ENCODE peak calls at places on chromosome 1, in six cellular contexts. S is foreskin fibroblast; Y is CD4-positive, alpha-beta T cell; G is body of pancreas; V is astrocyte of the spinal cord; N is endothelial cell. M is an unnamed sample.

GRCh38 chr1:193121616-193122593 is at the start of gene CDC73:
- DNase-seq in S (peak; percentile 96), Y (peak; percentile 99), G (peak; percentile 97), V (peak; percentile 97), N (peak; percentile 100), M (peak; percentile 93)

GRCh38 chr1:212700597-212700891 is 904 bp upstream of the BATF3 start:
- DNase-seq in S (no peak), Y (no peak), G (no peak), V (no peak), N (no peak), M (no peak)

GRCh38 chr1:245512980-245513578 is 358.3 kb downstream of the KIF26B start:
- DNase-seq in S (no peak), Y (no peak), G (no peak), V (no peak), N (no peak), M (no peak)

GRCh38 chr1:203325418-203326091 is 20.2 kb downstream of the BTG2 start:
- DNase-seq in S (no peak), Y (no peak), G (peak; percentile 78), V (peak; percentile 19), N (no peak), M (no peak)

GRCh38 chr1:229231754-229232119 is 39.2 kb upstream of the RAB4A start:
- DNase-seq in S (no peak), Y (no peak), G (no peak), V (no peak), N (no peak), M (no peak)

GRCh38 chr1:41382531-41383090 is 21.4 kb downstream of the FOXO6 start:
- DNase-seq in S (peak; percentile 33), Y (no peak), G (peak; percentile 47), V (no peak), N (no peak), M (no peak)

GRCh38 chr1:7991504-7992440 is 30.3 kb downstream of the PARK7 start:
- DNase-seq in S (peak; percentile 37), Y (no peak), G (no peak), V (no peak), N (no peak), M (no peak)

GRCh38 chr1:96306809-96307208 is 414.8 kb upstream of the PTBP2 start:
- DNase-seq in S (peak; percentile 48), Y (no peak), G (no peak), V (peak; percentile 45), N (no peak), M (no peak)

GRCh38 chr1:56094168-56094567 is 485.2 kb downstream of the PLPP3 start:
- DNase-seq in S (peak; percentile 68), Y (no peak), G (no peak), V (no peak), N (no peak), M (peak; percentile 60)

GRCh38 chr1:209569445-209570207 is 13.9 kb upstream of the CAMK1G start:
- DNase-seq in S (peak; percentile 63), Y (peak; percentile 66), G (peak; percentile 92), V (peak; percentile 81), N (peak; percentile 76), M (peak; percentile 32)

GRCh38 chr1:49106438-49106837 is 329.7 kb upstream of the BEND5 start:
- DNase-seq in S (no peak), Y (no peak), G (no peak), V (no peak), N (no peak), M (no peak)

GRCh38 chr1:116270316-116271057 is 102.6 kb upstream of the ATP1A1 start:
- DNase-seq in S (no peak), Y (no peak), G (no peak), V (no peak), N (no peak), M (no peak)

GRCh38 chr1:178962853-178963810 is 62.6 kb upstream of the FAM20B start:
- DNase-seq in S (no peak), Y (no peak), G (no peak), V (no peak), N (no peak), M (no peak)

GRCh38 chr1:171484760-171485374 is 463 bp upstream of the PRRC2C start:
- DNase-seq in S (peak; percentile 7), Y (no peak), G (no peak), V (no peak), N (no peak), M (no peak)

GRCh38 chr1:170225735-170226524 is 80.2 kb downstream of the NTMT2 start:
- DNase-seq in S (peak; percentile 14), Y (no peak), G (no peak), V (no peak), N (no peak), M (peak; percentile 85)

GRCh38 chr1:47411441-47411840 is 4.6 kb upstream of the FOXE3 start:
- DNase-seq in S (peak; percentile 45), Y (no peak), G (no peak), V (no peak), N (no peak), M (no peak)

GRCh38 chr1:238501290-238501689 is 610.6 kb upstream of the ZP4 start:
- DNase-seq in S (no peak), Y (no peak), G (no peak), V (no peak), N (no peak), M (no peak)

GRCh38 chr1:232382671-232383070 is 247.3 kb downstream of the SIPA1L2 start:
- DNase-seq in S (no peak), Y (no peak), G (no peak), V (no peak), N (no peak), M (no peak)

GRCh38 chr1:179083031-179083345 is 1.1 kb downstream of the TOR3A start:
- DNase-seq in S (no peak), Y (no peak), G (no peak), V (no peak), N (no peak), M (no peak)

GRCh38 chr1:156337888-156338179 is 258 bp downstream of the CCT3 start:
- DNase-seq in S (no peak), Y (no peak), G (no peak), V (no peak), N (no peak), M (no peak)

GRCh38 chr1:157105988-157106812 is 6.6 kb upstream of the ETV3L start:
- DNase-seq in S (peak; percentile 91), Y (no peak), G (peak; percentile 8), V (peak; percentile 85), N (no peak), M (peak; percentile 15)

DNA sequence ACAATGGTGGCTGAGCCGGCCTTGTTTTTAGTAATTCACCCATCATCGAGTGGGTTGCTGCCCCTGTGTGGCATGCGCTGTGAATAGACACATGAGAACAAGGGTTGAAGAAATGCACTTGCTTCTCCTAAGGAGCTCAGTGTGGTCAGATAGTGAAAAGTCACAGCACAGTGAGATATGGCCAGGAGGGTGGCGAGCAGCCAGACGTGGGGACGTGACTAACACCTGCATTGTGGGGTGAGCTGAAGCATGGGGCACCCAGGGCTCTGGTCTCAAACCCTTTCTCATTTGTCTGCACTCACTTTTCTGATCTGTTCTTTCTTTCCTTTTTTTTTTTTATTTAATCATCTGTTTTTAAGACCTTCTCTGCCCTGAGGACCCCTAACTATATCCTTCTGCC is 13.5 kb downstream of the MTARC1 start:
- DNase-seq in S (no peak), Y (no peak), G (no peak), V (no peak), N (no peak), M (no peak)
- TF ChIP-seq CTCF in S (no peak), Y (no peak), G (no peak), V (no peak), N (no peak), M (no peak)

GRCh38 chr1:44237721-44238457 is 24.6 kb downstream of the DMAP1 start:
- DNase-seq in S (peak; percentile 76), Y (no peak), G (peak; percentile 19), V (peak; percentile 34), N (peak; percentile 76), M (no peak)
- TF ChIP-seq CTCF in S (peak; percentile 82), Y (peak; percentile 47), G (peak; percentile 21), V (peak; percentile 73), N (peak; percentile 65), M (peak; percentile 24)

GRCh38 chr1:112614460-112615065 is 4.4 kb downstream of the ST7L start:
- DNase-seq in S (peak; percentile 21), Y (no peak), G (no peak), V (peak; percentile 71), N (no peak), M (no peak)
- TF ChIP-seq CTCF in S (peak; percentile 65), Y (peak; percentile 60), G (peak; percentile 24), V (peak; percentile 67), N (no peak), M (peak; percentile 69)

GRCh38 chr1:201506573-201507567 is at the start of gene CSRP1:
- DNase-seq in S (peak; percentile 84), Y (peak; percentile 66), G (peak; percentile 93), V (peak; percentile 84), N (peak; percentile 49), M (no peak)
- TF ChIP-seq CTCF in S (no peak), Y (peak; percentile 20), G (no peak), V (no peak), N (no peak), M (no peak)

GRCh38 chr1:36865080-36865900 is 169.0 kb downstream of the GRIK3 start:
- DNase-seq in S (no peak), Y (no peak), G (no peak), V (no peak), N (no peak), M (no peak)

GRCh38 chr1:36863061-36863460 is 171.3 kb downstream of the GRIK3 start:
- DNase-seq in S (no peak), Y (no peak), G (no peak), V (no peak), N (no peak), M (no peak)

GRCh38 chr1:36863500-36863899 is 170.8 kb downstream of the GRIK3 start:
- DNase-seq in S (no peak), Y (no peak), G (no peak), V (no peak), N (no peak), M (no peak)

GRCh38 chr1:36866168-36866814 is 168.0 kb downstream of the GRIK3 start:
- DNase-seq in S (no peak), Y (no peak), G (no peak), V (no peak), N (peak; percentile 12), M (no peak)

GRCh38 chr1:36864182-36865079 is 169.9 kb downstream of the GRIK3 start:
- DNase-seq in S (no peak), Y (no peak), G (no peak), V (no peak), N (peak; percentile 55), M (no peak)
- TF ChIP-seq CTCF in S (no peak), Y (no peak), G (peak; percentile 11), V (peak; percentile 17), N (peak; percentile 75), M (no peak)

DNA sequence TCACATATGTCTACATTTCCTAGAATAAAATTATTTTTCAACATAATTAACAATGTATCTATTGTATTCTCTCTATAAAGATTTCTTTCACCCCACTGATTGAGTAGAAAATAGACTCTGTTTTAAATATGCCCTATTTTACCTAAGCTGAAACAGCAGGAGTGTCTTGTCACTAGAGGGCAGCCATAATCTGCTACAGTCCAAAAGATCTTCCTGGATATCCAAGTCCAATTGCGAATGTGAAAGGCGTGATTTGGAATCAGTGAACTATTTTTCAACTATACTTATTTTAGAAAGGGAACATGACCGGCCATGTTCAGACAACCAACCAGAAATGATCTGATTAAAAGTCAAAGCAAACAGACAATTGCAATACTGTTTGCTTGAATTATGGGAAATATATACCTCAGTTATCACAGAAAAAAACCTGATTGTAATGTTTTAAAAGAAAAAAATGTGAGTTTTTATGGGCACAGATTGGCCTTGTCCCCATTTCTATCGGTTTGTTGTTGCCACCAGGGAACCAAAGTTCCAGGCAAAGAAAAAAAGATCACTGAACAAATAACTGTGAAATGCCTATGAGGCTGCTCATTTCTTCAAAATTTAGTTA is 1211.0 kb upstream of the ADGRL4 start:
- DNase-seq in S (peak; percentile 72), Y (no peak), G (no peak), V (peak; percentile 73), N (peak; percentile 13), M (peak; percentile 28)
- TF ChIP-seq CTCF in S (peak; percentile 73), Y (no peak), G (peak; percentile 32), V (peak; percentile 77), N (no peak), M (peak; percentile 74)